ENCODE peak calls at places on chromosomes 2 and 18, in five cellular contexts. F, N, J, P and S are unnamed samples.

GRCh38 chr2:56118474-56118873 is 65.3 kb upstream of the CCDC85A start:
- DNase-seq in F (no peak), N (no peak), J (no peak), P (no peak), S (no peak)

GRCh38 chr2:27049422-27050280 is 1.8 kb upstream of the AGBL5 start:
- DNase-seq in F (peak), N (peak), J (no peak), P (peak), S (peak)

GRCh38 chr2:238689331-238689730 is 158.6 kb upstream of the TWIST2 start:
- DNase-seq in F (no peak), N (no peak), J (peak), P (no peak), S (no peak)

GRCh38 chr2:42532397-42532796 is 36.0 kb upstream of the MTA3 start:
- DNase-seq in F (no peak), N (no peak), J (no peak), P (no peak), S (no peak)

GRCh38 chr2:38432827-38433606 is 55.9 kb upstream of the ATL2 start:
- DNase-seq in F (no peak), N (no peak), J (no peak), P (no peak), S (no peak)

GRCh38 chr2:61262699-61263098 is 100.7 kb downstream of the C2orf74 start:
- DNase-seq in F (no peak), N (no peak), J (peak), P (no peak), S (no peak)

GRCh38 chr18:21134895-21135294 is 23.3 kb upstream of the ROCK1 start:
- DNase-seq in F (no peak), N (no peak), J (peak), P (no peak), S (no peak)

GRCh38 chr18:55488473-55488872 is 99.5 kb downstream of the TCF4 start:
- DNase-seq in F (no peak), N (no peak), J (no peak), P (no peak), S (no peak)

GRCh38 chr2:178233428-178233827 is 39.1 kb downstream of the OSBPL6 start:
- DNase-seq in F (peak), N (no peak), J (peak), P (no peak), S (no peak)

GRCh38 chr2:175187378-175187777 is 5.9 kb upstream of the ATP5MC3 start:
- DNase-seq in F (no peak), N (no peak), J (peak), P (no peak), S (no peak)

GRCh38 chr2:137047369-137047768 is 282.0 kb downstream of the THSD7B start:
- DNase-seq in F (no peak), N (no peak), J (no peak), P (no peak), S (no peak)

GRCh38 chr18:1012775-1013174 is 108.1 kb downstream of the ADCYAP1 start:
- DNase-seq in F (no peak), N (no peak), J (no peak), P (no peak), S (no peak)

GRCh38 chr2:165428996-165429395 is 40.5 kb upstream of the CSRNP3 start:
- DNase-seq in F (no peak), N (no peak), J (peak), P (no peak), S (no peak)

GRCh38 chr2:70995227-70995729 is 605 bp upstream of the TEX261 start:
- DNase-seq in F (peak), N (peak), J (peak), P (no peak), S (no peak)

GRCh38 chr2:237122214-237122666 is 36.6 kb downstream of the COPS8 start:
- DNase-seq in F (peak), N (peak), J (peak), P (no peak), S (peak)

GRCh38 chr2:97662895-97663625 is 784 bp downstream of the ACTR1B start:
- DNase-seq in F (peak), N (peak), J (peak), P (peak), S (peak)

GRCh38 chr18:56127322-56128099 is 510.9 kb downstream of the TXNL1 start:
- DNase-seq in F (no peak), N (no peak), J (peak), P (no peak), S (no peak)

GRCh38 chr2:30756971-30757370 is 50.3 kb downstream of the CAPN13 start:
- DNase-seq in F (no peak), N (no peak), J (no peak), P (no peak), S (no peak)

GRCh38 chr18:75106746-75107145 is 102.2 kb downstream of the PTGR3 start:
- DNase-seq in F (no peak), N (no peak), J (no peak), P (no peak), S (no peak)

GRCh38 chr18:28960146-28960545 is 783.2 kb upstream of the CDH2 start:
- DNase-seq in F (peak), N (no peak), J (peak), P (no peak), S (no peak)

GRCh38 chr2:205640713-205641112 is 41.6 kb upstream of the NRP2 start:
- DNase-seq in F (no peak), N (no peak), J (no peak), P (no peak), S (no peak)

GRCh38 chr2:2698182-2699116 is 367.4 kb upstream of the MYT1L start:
- DNase-seq in F (peak), N (no peak), J (peak), P (no peak), S (no peak)

GRCh38 chr2:159208449-159208848 is 78.1 kb downstream of the WDSUB1 start:
- DNase-seq in F (no peak), N (no peak), J (no peak), P (no peak), S (no peak)

GRCh38 chr2:96264656-96265348 is 995 bp downstream of the TMEM127 start:
- DNase-seq in F (peak), N (no peak), J (peak), P (no peak), S (peak)

GRCh38 chr18:21242141-21243040 is at the start of gene GREB1L:
- DNase-seq in F (peak), N (no peak), J (peak), P (no peak), S (no peak)

GRCh38 chr2:18623782-18624181 is 34.4 kb upstream of the NT5C1B start:
- DNase-seq in F (peak), N (no peak), J (peak), P (no peak), S (no peak)

GRCh38 chr2:229431331-229431954 is 160.4 kb upstream of the PID1 start:
- DNase-seq in F (peak), N (no peak), J (peak), P (no peak), S (no peak)

GRCh38 chr2:142877265-142877756 is at the start of gene KYNU:
- DNase-seq in F (no peak), N (no peak), J (peak), P (no peak), S (no peak)

GRCh38 chr2:69013123-69013836 is at the start of gene ANTXR1:
- DNase-seq in F (peak), N (no peak), J (peak), P (no peak), S (no peak)

GRCh38 chr2:235724964-235725603 is 231.2 kb downstream of the AGAP1 start:
- DNase-seq in F (no peak), N (no peak), J (peak), P (no peak), S (no peak)

GRCh38 chr18:30280861-30281470 is 761.6 kb downstream of the DSC3 start:
- DNase-seq in F (peak), N (no peak), J (peak), P (no peak), S (no peak)

GRCh38 chr2:17912266-17912691 is 33.8 kb downstream of the KCNS3 start:
- DNase-seq in F (no peak), N (no peak), J (no peak), P (no peak), S (no peak)

GRCh38 chr2:153834662-153835061 is 37.1 kb upstream of the GALNT13 start:
- DNase-seq in F (no peak), N (no peak), J (no peak), P (no peak), S (no peak)

GRCh38 chr2:208296610-208297009 is 30.6 kb downstream of the PIKFYVE start:
- DNase-seq in F (no peak), N (no peak), J (no peak), P (no peak), S (no peak)

GRCh38 chr2:145587922-145588321 is 1068.0 kb upstream of the ZEB2 start:
- DNase-seq in F (no peak), N (no peak), J (no peak), P (no peak), S (no peak)